ENCODE peak calls at places on chromosomes 11 and 22, in nine cellular contexts. One of them, this sample, is unnamed.

GRCh38 chr11:94664336-94664735 is 97.2 kb downstream of the PIWIL4 start:
- DNase-seq in pancreas: no peak
- DNase-seq in tibial nerve: no peak
- DNase-seq in CD8-positive, alpha-beta memory T cell: no peak
- DNase-seq in psoas muscle: no peak
- DNase-seq in esophagus muscularis mucosa: no peak
- DNase-seq in neural progenitor cell: no peak
- DNase-seq in Panc1: no peak
- DNase-seq in right lobe of liver: no peak
- DNase-seq in this sample: no peak

GRCh38 chr11:18736590-18737148 is 10.7 kb upstream of the IGSF22 start:
- DNase-seq in Panc1: no peak
- DNase-seq in CD8-positive, alpha-beta memory T cell: no peak
- DNase-seq in right lobe of liver: no peak
- DNase-seq in psoas muscle: no peak
- DNase-seq in esophagus muscularis mucosa: no peak
- DNase-seq in tibial nerve: no peak
- DNase-seq in neural progenitor cell: no peak
- DNase-seq in pancreas: no peak
- DNase-seq in this sample: no peak

GRCh38 chr11:43523632-43524031 is 156.9 kb upstream of the HSD17B12 start:
- DNase-seq in right lobe of liver: no peak
- DNase-seq in CD8-positive, alpha-beta memory T cell: no peak
- DNase-seq in Panc1: no peak
- DNase-seq in tibial nerve: no peak
- DNase-seq in pancreas: no peak
- DNase-seq in psoas muscle: no peak
- DNase-seq in neural progenitor cell: no peak
- DNase-seq in esophagus muscularis mucosa: no peak
- DNase-seq in this sample: no peak

GRCh38 chr11:10742460-10743208 is 8.4 kb upstream of the CTR9 start:
- DNase-seq in right lobe of liver: no peak
- DNase-seq in CD8-positive, alpha-beta memory T cell: peak; percentile 33
- DNase-seq in neural progenitor cell: no peak
- DNase-seq in esophagus muscularis mucosa: no peak
- DNase-seq in Panc1: peak; percentile 84
- DNase-seq in psoas muscle: no peak
- DNase-seq in tibial nerve: no peak
- DNase-seq in pancreas: no peak
- DNase-seq in this sample: peak; percentile 81

GRCh38 chr11:9265211-9266131 is at the start of gene DENND5A:
- DNase-seq in pancreas: peak; percentile 87
- DNase-seq in right lobe of liver: peak; percentile 91
- DNase-seq in neural progenitor cell: peak; percentile 96
- DNase-seq in esophagus muscularis mucosa: peak; percentile 94
- DNase-seq in Panc1: peak; percentile 27
- DNase-seq in CD8-positive, alpha-beta memory T cell: peak; percentile 57
- DNase-seq in tibial nerve: peak; percentile 61
- DNase-seq in psoas muscle: peak; percentile 86
- DNase-seq in this sample: peak; percentile 35

GRCh38 chr11:7154881-7155344 is 66.1 kb downstream of the RBMXL2 start:
- DNase-seq in pancreas: no peak
- DNase-seq in right lobe of liver: no peak
- DNase-seq in psoas muscle: no peak
- DNase-seq in CD8-positive, alpha-beta memory T cell: no peak
- DNase-seq in esophagus muscularis mucosa: no peak
- DNase-seq in neural progenitor cell: no peak
- DNase-seq in tibial nerve: no peak
- DNase-seq in Panc1: no peak
- DNase-seq in this sample: no peak

GRCh38 chr11:124075841-124076571 is 34.9 kb upstream of the OR10G7 start:
- DNase-seq in Panc1: no peak
- DNase-seq in pancreas: no peak
- DNase-seq in right lobe of liver: no peak
- DNase-seq in neural progenitor cell: no peak
- DNase-seq in esophagus muscularis mucosa: no peak
- DNase-seq in tibial nerve: no peak
- DNase-seq in psoas muscle: peak; percentile 23
- DNase-seq in CD8-positive, alpha-beta memory T cell: no peak
- DNase-seq in this sample: no peak

GRCh38 chr11:16881074-16881709 is 133.0 kb downstream of the PLEKHA7 start:
- DNase-seq in CD8-positive, alpha-beta memory T cell: no peak
- DNase-seq in esophagus muscularis mucosa: no peak
- DNase-seq in right lobe of liver: no peak
- DNase-seq in Panc1: no peak
- DNase-seq in pancreas: peak; percentile 57
- DNase-seq in neural progenitor cell: peak; percentile 62
- DNase-seq in psoas muscle: peak; percentile 61
- DNase-seq in tibial nerve: no peak
- DNase-seq in this sample: no peak

GRCh38 chr11:126191379-126192073 is 19.9 kb downstream of the RPUSD4 start:
- DNase-seq in pancreas: no peak
- DNase-seq in psoas muscle: no peak
- DNase-seq in esophagus muscularis mucosa: no peak
- DNase-seq in right lobe of liver: no peak
- DNase-seq in neural progenitor cell: no peak
- DNase-seq in tibial nerve: no peak
- DNase-seq in Panc1: no peak
- DNase-seq in CD8-positive, alpha-beta memory T cell: no peak
- DNase-seq in this sample: no peak

GRCh38 chr22:24406322-24407277 is 20.8 kb upstream of the ADORA2A start:
- DNase-seq in Panc1: no peak
- DNase-seq in CD8-positive, alpha-beta memory T cell: no peak
- DNase-seq in tibial nerve: no peak
- DNase-seq in neural progenitor cell: no peak
- DNase-seq in psoas muscle: no peak
- DNase-seq in pancreas: no peak
- DNase-seq in esophagus muscularis mucosa: no peak
- DNase-seq in right lobe of liver: no peak
- DNase-seq in this sample: no peak
- H3K4me1 ChIP-seq in Panc1: peaks cover 11% of the 10 kb centered on the region
- H3K4me1 ChIP-seq in CD8-positive, alpha-beta memory T cell: peaks cover 36% of the 10 kb centered on the region
- H3K4me1 ChIP-seq in tibial nerve: no peaks in the 10 kb centered on the region
- H3K4me1 ChIP-seq in neural progenitor cell: no peaks in the 10 kb centered on the region
- H3K4me1 ChIP-seq in psoas muscle: peaks cover 20% of the 10 kb centered on the region
- H3K4me1 ChIP-seq in pancreas: peaks cover 14% of the 10 kb centered on the region
- H3K4me1 ChIP-seq in esophagus muscularis mucosa: peaks cover 57% of the 10 kb centered on the region
- H3K4me1 ChIP-seq in right lobe of liver: peaks cover 3% of the 10 kb centered on the region
- H3K4me1 ChIP-seq in this sample: peaks cover 10% of the 10 kb centered on the region

DNA sequence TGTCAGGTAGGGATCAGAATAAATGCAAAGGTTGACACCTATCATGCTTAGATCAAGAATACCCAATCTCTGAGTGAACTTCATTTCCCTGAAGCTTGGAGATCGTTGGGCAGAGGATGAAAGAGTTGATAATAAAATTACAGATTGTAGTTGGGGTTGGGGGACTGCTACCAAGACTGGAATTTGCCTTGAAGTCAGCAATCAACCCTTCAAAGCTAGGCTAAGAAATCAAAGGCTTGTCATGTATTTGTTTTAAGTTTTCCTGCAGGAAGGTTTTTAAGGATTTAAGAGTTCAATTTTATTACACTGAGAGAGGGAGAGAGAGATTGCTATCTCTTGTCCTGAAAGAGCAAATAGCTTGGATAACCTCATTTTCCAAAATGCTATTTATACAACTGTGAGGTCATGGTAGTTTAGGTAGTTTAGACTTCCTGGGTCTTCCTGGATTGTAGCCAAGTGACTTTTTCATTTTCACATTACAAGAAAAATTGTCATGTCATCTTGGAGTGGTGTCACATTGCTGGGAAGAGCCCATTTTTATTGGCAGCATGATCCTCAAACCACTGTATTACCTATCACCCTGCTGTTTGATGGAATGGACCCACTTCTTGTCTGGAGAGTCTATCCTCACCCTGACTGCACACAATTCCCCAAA is 10.1 kb upstream of the PRSS23 start:
- DNase-seq in Panc1: no peak
- DNase-seq in esophagus muscularis mucosa: no peak
- DNase-seq in pancreas: no peak
- DNase-seq in psoas muscle: no peak
- DNase-seq in neural progenitor cell: no peak
- DNase-seq in CD8-positive, alpha-beta memory T cell: no peak
- DNase-seq in tibial nerve: no peak
- DNase-seq in right lobe of liver: no peak
- DNase-seq in this sample: no peak
- H3K4me3 ChIP-seq in Panc1: no peak overlapping the region
- H3K4me3 ChIP-seq in esophagus muscularis mucosa: no peak overlapping the region
- H3K4me3 ChIP-seq in pancreas: no peak overlapping the region
- H3K4me3 ChIP-seq in psoas muscle: no peak overlapping the region
- H3K4me3 ChIP-seq in neural progenitor cell: no peak overlapping the region
- H3K4me3 ChIP-seq in CD8-positive, alpha-beta memory T cell: no peak overlapping the region
- H3K4me3 ChIP-seq in tibial nerve: no peak overlapping the region
- H3K4me3 ChIP-seq in right lobe of liver: no peak overlapping the region
- H3K4me3 ChIP-seq in this sample: no peak overlapping the region

DNA sequence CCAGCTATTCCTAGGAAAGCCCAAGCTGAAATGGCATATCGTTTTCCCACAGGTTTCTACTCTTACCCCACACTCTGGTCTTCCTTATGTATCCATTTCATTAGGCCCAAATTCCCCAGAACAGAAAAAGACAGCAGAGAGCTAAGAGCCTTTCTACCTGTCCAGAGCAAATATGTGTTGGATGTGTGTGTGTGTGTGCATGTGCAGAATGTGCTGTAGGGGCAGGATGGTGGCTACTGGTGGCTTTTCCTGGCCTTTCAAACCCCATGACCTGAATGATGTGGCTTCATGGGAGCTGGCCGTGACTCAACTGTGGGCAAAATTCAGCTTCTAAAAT is 421.3 kb upstream of the CADM1 start:
- DNase-seq in neural progenitor cell: no peak
- DNase-seq in esophagus muscularis mucosa: no peak
- DNase-seq in right lobe of liver: no peak
- DNase-seq in Panc1: no peak
- DNase-seq in CD8-positive, alpha-beta memory T cell: no peak
- DNase-seq in pancreas: no peak
- DNase-seq in psoas muscle: no peak
- DNase-seq in tibial nerve: no peak
- DNase-seq in this sample: no peak
- H3K27ac ChIP-seq in neural progenitor cell: no peak overlapping the region
- H3K27ac ChIP-seq in esophagus muscularis mucosa: no peak overlapping the region
- H3K27ac ChIP-seq in right lobe of liver: no peak overlapping the region
- H3K27ac ChIP-seq in Panc1: no peak overlapping the region
- H3K27ac ChIP-seq in CD8-positive, alpha-beta memory T cell: no peak overlapping the region
- H3K27ac ChIP-seq in pancreas: no peak overlapping the region
- H3K27ac ChIP-seq in psoas muscle: no peak overlapping the region
- H3K27ac ChIP-seq in tibial nerve: no peak overlapping the region
- H3K27ac ChIP-seq in this sample: no peak overlapping the region

GRCh38 chr22:32625985-32626384 is 151.4 kb downstream of the FBXO7 start:
- DNase-seq in right lobe of liver: no peak
- DNase-seq in CD8-positive, alpha-beta memory T cell: no peak
- DNase-seq in tibial nerve: no peak
- DNase-seq in neural progenitor cell: no peak
- DNase-seq in esophagus muscularis mucosa: no peak
- DNase-seq in psoas muscle: no peak
- DNase-seq in Panc1: no peak
- DNase-seq in pancreas: no peak
- DNase-seq in this sample: no peak
- H3K4me1 ChIP-seq in right lobe of liver: peaks cover 19% of the 10 kb centered on the region
- H3K4me1 ChIP-seq in CD8-positive, alpha-beta memory T cell: no peaks in the 10 kb centered on the region
- H3K4me1 ChIP-seq in tibial nerve: no peaks in the 10 kb centered on the region
- H3K4me1 ChIP-seq in neural progenitor cell: peaks cover 36% of the 10 kb centered on the region
- H3K4me1 ChIP-seq in esophagus muscularis mucosa: peaks cover 74% of the 10 kb centered on the region
- H3K4me1 ChIP-seq in psoas muscle: peaks cover 11% of the 10 kb centered on the region
- H3K4me1 ChIP-seq in Panc1: no peaks in the 10 kb centered on the region
- H3K4me1 ChIP-seq in pancreas: no peaks in the 10 kb centered on the region
- H3K4me1 ChIP-seq in this sample: no peaks in the 10 kb centered on the region

GRCh38 chr11:73376803-73377629 is 817 bp downstream of the RELT start:
- DNase-seq in psoas muscle: peak; percentile 71
- DNase-seq in tibial nerve: peak; percentile 62
- DNase-seq in CD8-positive, alpha-beta memory T cell: peak; percentile 62
- DNase-seq in Panc1: no peak
- DNase-seq in esophagus muscularis mucosa: no peak
- DNase-seq in right lobe of liver: peak; percentile 76
- DNase-seq in neural progenitor cell: peak; percentile 58
- DNase-seq in pancreas: peak; percentile 48
- DNase-seq in this sample: peak; percentile 73
- H3K4me3 ChIP-seq in psoas muscle: peak overlapping the region; percentile 89
- H3K4me3 ChIP-seq in tibial nerve: peak overlapping the region; percentile 63
- H3K4me3 ChIP-seq in CD8-positive, alpha-beta memory T cell: peak overlapping the region; percentile 81
- H3K4me3 ChIP-seq in Panc1: peak overlapping the region; percentile 86
- H3K4me3 ChIP-seq in esophagus muscularis mucosa: peak overlapping the region; percentile 73
- H3K4me3 ChIP-seq in right lobe of liver: peak overlapping the region; percentile 65
- H3K4me3 ChIP-seq in neural progenitor cell: peak overlapping the region; percentile 93
- H3K4me3 ChIP-seq in pancreas: peak overlapping the region; percentile 40
- H3K4me3 ChIP-seq in this sample: peak overlapping the region; percentile 86

GRCh38 chr11:73241300-73241699 is 23.2 kb downstream of the P2RY2 start:
- DNase-seq in CD8-positive, alpha-beta memory T cell: no peak
- DNase-seq in psoas muscle: no peak
- DNase-seq in esophagus muscularis mucosa: no peak
- DNase-seq in tibial nerve: no peak
- DNase-seq in Panc1: no peak
- DNase-seq in right lobe of liver: no peak
- DNase-seq in pancreas: no peak
- DNase-seq in neural progenitor cell: no peak
- DNase-seq in this sample: no peak
- H3K27ac ChIP-seq in CD8-positive, alpha-beta memory T cell: no peak overlapping the region
- H3K27ac ChIP-seq in psoas muscle: peak overlapping the region; percentile 90
- H3K27ac ChIP-seq in esophagus muscularis mucosa: no peak overlapping the region
- H3K27ac ChIP-seq in tibial nerve: no peak overlapping the region
- H3K27ac ChIP-seq in Panc1: no peak overlapping the region
- H3K27ac ChIP-seq in right lobe of liver: no peak overlapping the region
- H3K27ac ChIP-seq in pancreas: no peak overlapping the region
- H3K27ac ChIP-seq in neural progenitor cell: no peak overlapping the region
- H3K27ac ChIP-seq in this sample: no peak overlapping the region

This sample was measured in CD4-positive, alpha-beta memory T cell.